ENCODE peak calls at places on chromosomes 4 and X, in five cellular contexts. R is cerebellar cortex, Z is ovary, E is T-helper 9 cell, C is Caco-2. M is an unnamed sample.
A peak's percentile ranks its signal among the peaks of the same experiment; 100 is the strongest.

GRCh38 chrX:18769812-18770573 is 62.5 kb downstream of the PPEF1 start:
- DNase-seq in R (no peak), Z (no peak), E (no peak), C (no peak), M (no peak)

GRCh38 chr4:22345055-22345454 is 170.8 kb downstream of the ADGRA3 start:
- DNase-seq in R (no peak), Z (no peak), E (no peak), C (no peak), M (no peak)

GRCh38 chrX:87049567-87049966 is 468.0 kb upstream of the KLHL4 start:
- DNase-seq in R (no peak), Z (no peak), E (no peak), C (no peak), M (no peak)

GRCh38 chr4:140943887-140944515 is 187.8 kb upstream of the TBC1D9 start:
- DNase-seq in R (no peak), Z (no peak), E (no peak), C (no peak), M (no peak)

GRCh38 chr4:113957961-113958360 is 21.5 kb downstream of the ARSJ start:
- DNase-seq in R (no peak), Z (no peak), E (no peak), C (no peak), M (no peak)

GRCh38 chrX:19182785-19183184 is 60.5 kb upstream of the ADGRG2 start:
- DNase-seq in R (no peak), Z (no peak), E (no peak), C (no peak), M (no peak)

GRCh38 chrX:119398974-119399771 is at the start of gene SLC25A43:
- DNase-seq in R (peak; percentile 23), Z (peak; percentile 57), E (peak; percentile 8), C (peak; percentile 62), M (no peak)

GRCh38 chr4:121243476-121243875 is 79.4 kb upstream of the TNIP3 start:
- DNase-seq in R (no peak), Z (no peak), E (no peak), C (no peak), M (no peak)

GRCh38 chr4:100356172-100356571 is 161.7 kb downstream of the EMCN start:
- DNase-seq in R (no peak), Z (no peak), E (no peak), C (no peak), M (no peak)

GRCh38 chr4:170391066-170391754 is 301.5 kb upstream of the AADAT start:
- DNase-seq in R (no peak), Z (no peak), E (no peak), C (no peak), M (no peak)

GRCh38 chr4:22498866-22499265 is 17.0 kb downstream of the ADGRA3 start:
- DNase-seq in R (no peak), Z (no peak), E (no peak), C (no peak), M (no peak)

GRCh38 chrX:154738013-154738738 is 12.7 kb downstream of the GAB3 start:
- DNase-seq in R (no peak), Z (peak; percentile 47), E (no peak), C (no peak), M (peak; percentile 51)

GRCh38 chr4:127856485-127857447 is 23.9 kb upstream of the PLK4 start:
- DNase-seq in R (no peak), Z (no peak), E (no peak), C (no peak), M (no peak)

GRCh38 chr4:2746891-2747695 is 9.0 kb downstream of the TNIP2 start:
- DNase-seq in R (no peak), Z (no peak), E (no peak), C (no peak), M (no peak)

GRCh38 chr4:151418385-151418784 is 9.4 kb downstream of the FHIP1A start:
- DNase-seq in R (no peak), Z (no peak), E (no peak), C (peak; percentile 63), M (no peak)

GRCh38 chrX:10630320-10630719 is 9.9 kb upstream of the MID1 start:
- DNase-seq in R (no peak), Z (no peak), E (no peak), C (no peak), M (no peak)

GRCh38 chrX:118510076-118510475 is 14.5 kb downstream of the DOCK11 start:
- DNase-seq in R (no peak), Z (no peak), E (no peak), C (no peak), M (no peak)

GRCh38 chrX:43469391-43470054 is 186.6 kb upstream of the MAOA start:
- DNase-seq in R (no peak), Z (no peak), E (no peak), C (no peak), M (no peak)

GRCh38 chr4:150078996-150079581 is 844 bp downstream of the DCLK2 start:
- DNase-seq in R (peak; percentile 27), Z (peak; percentile 62), E (no peak), C (peak; percentile 42), M (no peak)

GRCh38 chr4:102454981-102455690 is 46.0 kb upstream of the NFKB1 start:
- DNase-seq in R (no peak), Z (no peak), E (no peak), C (no peak), M (no peak)

GRCh38 chr4:174099712-174100111 is 183.8 kb downstream of the FBXO8 start:
- DNase-seq in R (no peak), Z (no peak), E (no peak), C (no peak), M (no peak)

GRCh38 chr4:176191974-176192373 is 3.4 kb downstream of the SPATA4 start:
- DNase-seq in R (peak; percentile 21), Z (no peak), E (no peak), C (no peak), M (no peak)

GRCh38 chr4:185263419-185263818 is 54.0 kb downstream of the SNX25 start:
- DNase-seq in R (no peak), Z (no peak), E (no peak), C (no peak), M (no peak)

GRCh38 chr4:76708986-76709385 is 189.0 kb downstream of the SOWAHB start:
- DNase-seq in R (no peak), Z (no peak), E (no peak), C (no peak), M (no peak)

GRCh38 chrX:136275553-136275952 is 24.4 kb upstream of the MAP7D3 start:
- DNase-seq in R (no peak), Z (no peak), E (no peak), C (peak; percentile 7), M (no peak)

GRCh38 chrX:136725446-136726104 is 55.2 kb downstream of the ARHGEF6 start:
- DNase-seq in R (no peak), Z (no peak), E (no peak), C (no peak), M (no peak)

GRCh38 chrX:115023811-115024210 is 6.4 kb upstream of the IL13RA2 start:
- DNase-seq in R (no peak), Z (no peak), E (no peak), C (no peak), M (no peak)

GRCh38 chrX:155148724-155149537 is 67.3 kb upstream of the VBP1 start:
- DNase-seq in R (peak; percentile 17), Z (no peak), E (no peak), C (peak; percentile 25), M (no peak)